ENCODE peak calls at places on chromosomes 12 and 14, in five cellular contexts. N, C, D, H and L are unnamed samples.

GRCh38 chr14:63468273-63468672 is 74.9 kb downstream of the PPP2R5E start:
- DNase-seq in H (no peak), C (no peak), D (no peak), N (no peak), L (no peak)

GRCh38 chr14:91835197-91835919 is 32.0 kb downstream of the TC2N start:
- DNase-seq in H (no peak), D (no peak), N (no peak), C (no peak), L (peak; percentile 8)

GRCh38 chr14:27485193-27485592 is 887.4 kb upstream of the NOVA1 start:
- DNase-seq in C (no peak), D (no peak), N (no peak), H (no peak), L (no peak)

GRCh38 chr12:114612062-114612461 is 71.9 kb downstream of the TBX3 start:
- DNase-seq in H (no peak), C (no peak), D (no peak), N (no peak), L (no peak)

GRCh38 chr12:120101182-120101581 is 15.4 kb downstream of the RAB35 start:
- DNase-seq in D (no peak), H (no peak), N (peak; percentile 78), C (no peak), L (no peak)

GRCh38 chr14:91473046-91473445 is 37.1 kb downstream of the PPP4R3A start:
- DNase-seq in C (no peak), N (no peak), H (no peak), D (no peak), L (no peak)

GRCh38 chr12:6229823-6230222 is 29.6 kb downstream of the CD9 start:
- DNase-seq in C (no peak), N (peak; percentile 75), H (no peak), D (no peak), L (no peak)

GRCh38 chr12:95204141-95204866 is 13.0 kb downstream of the FGD6 start:
- DNase-seq in N (no peak), D (no peak), H (no peak), C (no peak), L (no peak)

GRCh38 chr14:55267816-55268215 is 3.4 kb upstream of the FBXO34 start:
- DNase-seq in H (no peak), N (no peak), C (no peak), D (no peak), L (no peak)

GRCh38 chr12:113853491-113853890 is 112.6 kb downstream of the RBM19 start:
- DNase-seq in H (no peak), N (no peak), D (no peak), C (no peak), L (no peak)

GRCh38 chr12:53414756-53415417 is 8.8 kb upstream of the AMHR2 start:
- DNase-seq in N (no peak), D (no peak), H (no peak), C (no peak), L (no peak)

GRCh38 chr14:103516426-103517171 is 6.0 kb downstream of the CKB start:
- DNase-seq in C (peak; percentile 37), H (no peak), N (no peak), D (no peak), L (no peak)

GRCh38 chr12:72966684-72967083 is 694.5 kb downstream of the TRHDE start:
- DNase-seq in D (no peak), H (no peak), N (no peak), C (no peak), L (no peak)

GRCh38 chr12:56999456-56999855 is 6.9 kb downstream of the ZBTB39 start:
- DNase-seq in C (no peak), N (no peak), D (no peak), H (no peak), L (no peak)

GRCh38 chr14:50399251-50400032 is 2.8 kb upstream of the CDKL1 start:
- DNase-seq in H (no peak), D (no peak), N (no peak), C (no peak), L (no peak)

GRCh38 chr12:131112690-131113290 is 159.1 kb downstream of the ADGRD1 start:
- DNase-seq in N (peak; percentile 10), D (no peak), H (no peak), C (no peak), L (no peak)

GRCh38 chr12:27468241-27468640 is 21.7 kb downstream of the SMCO2 start:
- DNase-seq in N (no peak), C (no peak), D (no peak), H (no peak), L (no peak)

GRCh38 chr14:97021001-97021400 is 223.8 kb downstream of the VRK1 start:
- DNase-seq in H (no peak), C (no peak), D (no peak), N (no peak), L (no peak)

GRCh38 chr14:54498095-54498531 is 9.3 kb upstream of the GMFB start:
- DNase-seq in C (no peak), N (no peak), D (no peak), H (no peak), L (no peak)

GRCh38 chr12:81257952-81258551 is 180.2 kb downstream of the ACSS3 start:
- DNase-seq in N (no peak), C (no peak), D (no peak), H (peak; percentile 24), L (no peak)

GRCh38 chr14:93905623-93906022 is 21.5 kb upstream of the FAM181A start:
- DNase-seq in C (peak; percentile 10), N (peak; percentile 6), D (no peak), H (no peak), L (no peak)

GRCh38 chr12:92585106-92585775 is 117.5 kb upstream of the PLEKHG7 start:
- DNase-seq in N (no peak), H (no peak), D (no peak), C (no peak), L (no peak)

GRCh38 chr14:96783306-96784224 is 13.6 kb upstream of the VRK1 start:
- DNase-seq in H (no peak), D (no peak), N (no peak), C (no peak), L (no peak)

GRCh38 chr14:24052656-24053547 is 1.1 kb downstream of the CARMIL3 start:
- DNase-seq in D (no peak), N (no peak), C (no peak), H (no peak), L (no peak)

GRCh38 chr12:94263011-94263786 is 114.8 kb downstream of the PLXNC1 start:
- DNase-seq in N (no peak), C (no peak), H (peak; percentile 15), D (no peak), L (peak; percentile 29)

GRCh38 chr12:106229036-106229591 is 18.7 kb downstream of the CKAP4 start:
- DNase-seq in D (no peak), H (no peak), N (no peak), C (no peak), L (no peak)

GRCh38 chr14:100363053-100363452 is 39.9 kb downstream of the SLC25A47 start:
- DNase-seq in N (no peak), H (no peak), C (no peak), D (no peak), L (no peak)

GRCh38 chr12:115646210-115646609 is 631.3 kb downstream of the MED13L start:
- DNase-seq in H (no peak), N (no peak), D (no peak), C (no peak), L (no peak)

GRCh38 chr12:39043425-39043824 is 138.0 kb upstream of the CPNE8 start:
- DNase-seq in N (no peak), D (no peak), H (no peak), C (no peak), L (no peak)

GRCh38 chr14:79334272-79334671 is 877.0 kb downstream of the DIO2 start:
- DNase-seq in H (no peak), N (no peak), D (no peak), C (no peak), L (no peak)

GRCh38 chr14:79331820-79332219 is 879.5 kb downstream of the DIO2 start:
- DNase-seq in D (no peak), N (no peak), C (no peak), H (no peak), L (no peak)

GRCh38 chr14:79333198-79333546 is 878.1 kb downstream of the DIO2 start:
- DNase-seq in H (no peak), N (no peak), D (no peak), C (no peak), L (no peak)

GRCh38 chr14:79328863-79329262 is 882.4 kb downstream of the DIO2 start:
- DNase-seq in N (no peak), C (no peak), H (no peak), D (no peak), L (no peak)

GRCh38 chr14:79332504-79333197 is 878.7 kb downstream of the DIO2 start:
- DNase-seq in H (no peak), C (no peak), N (no peak), D (no peak), L (no peak)
- H3K27ac ChIP-seq in H (no peak overlapping the region), C (no peak overlapping the region), N (no peak overlapping the region), D (no peak overlapping the region), L (no peak overlapping the region)

GRCh38 chr12:4134833-4135597 is 138.5 kb upstream of the CCND2 start:
- DNase-seq in H (no peak), D (no peak), N (no peak), C (no peak), L (no peak)

GRCh38 chr12:4133029-4133428 is 140.5 kb upstream of the CCND2 start:
- DNase-seq in H (no peak), N (no peak), C (no peak), D (no peak), L (no peak)

GRCh38 chr12:4134434-4134762 is 139.2 kb upstream of the CCND2 start:
- DNase-seq in C (no peak), D (no peak), N (no peak), H (no peak), L (no peak)

GRCh38 chr12:4137015-4137414 is 136.5 kb upstream of the CCND2 start:
- DNase-seq in D (no peak), N (no peak), H (no peak), C (no peak), L (no peak)

DNA sequence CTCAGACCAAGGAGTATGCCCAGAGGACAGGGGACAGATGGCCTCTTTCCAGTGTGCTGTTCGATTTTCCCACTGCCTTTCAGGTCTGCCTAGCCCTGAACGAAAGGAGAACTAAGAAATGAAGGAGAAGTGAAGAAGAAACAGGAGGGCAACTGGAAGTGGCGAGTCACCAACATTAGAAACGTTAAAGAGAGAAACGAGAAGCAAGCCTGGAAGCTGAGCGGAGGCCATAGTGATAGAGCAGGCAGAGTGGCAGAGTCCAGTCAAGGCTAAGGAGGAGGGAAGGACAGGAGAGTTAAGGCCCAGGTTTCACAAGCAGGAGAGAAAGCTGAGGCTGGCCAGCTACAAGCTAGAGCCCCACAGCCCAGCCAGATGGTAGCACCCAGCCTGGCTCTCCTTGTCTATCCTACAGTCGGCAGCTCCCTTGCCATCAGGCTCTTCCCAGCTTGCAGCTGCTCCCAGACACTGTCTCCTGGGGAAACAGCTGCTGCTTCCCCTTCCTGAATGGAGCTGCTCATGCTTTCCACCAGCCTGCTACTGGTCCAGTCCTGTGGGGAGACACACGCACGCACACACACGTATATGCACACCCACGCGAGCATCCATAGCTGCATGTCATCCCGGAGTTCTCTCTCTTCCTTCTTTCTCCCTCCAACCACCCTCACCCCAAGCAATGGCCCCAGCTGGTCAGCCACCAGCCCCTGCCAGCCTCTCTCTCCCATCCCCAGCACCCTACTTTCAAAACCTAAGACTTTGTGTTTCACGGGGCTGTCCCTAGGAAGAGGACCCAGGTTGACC is 139.7 kb upstream of the CCND2 start:
- DNase-seq in H (no peak), C (no peak), D (no peak), N (no peak), L (no peak)
- H3K4me3 ChIP-seq in H (no peak overlapping the region), C (no peak overlapping the region), D (no peak overlapping the region), N (no peak overlapping the region), L (no peak overlapping the region)

GRCh38 chr12:40726366-40726765 is 34.1 kb downstream of the CNTN1 start:
- DNase-seq in C (no peak), H (no peak), D (no peak), N (no peak), L (no peak)
- H3K4me1 ChIP-seq in C (no peaks in the 10 kb centered on the region), H (no peaks in the 10 kb centered on the region), D (no peaks in the 10 kb centered on the region), N (no peaks in the 10 kb centered on the region), L (no peaks in the 10 kb centered on the region)

GRCh38 chr14:22521449-22522239 is 67.4 kb downstream of the DAD1 start:
- DNase-seq in D (no peak), N (no peak), C (no peak), H (no peak), L (no peak)
- H3K27ac ChIP-seq in D (peak overlapping the region; percentile 55), N (no peak overlapping the region), C (peak overlapping the region; percentile 60), H (peak overlapping the region; percentile 49), L (peak overlapping the region; percentile 83)